ENCODE peak calls at places on chromosome 10, in four cellular contexts. Z is stimulated activated effector memory CD8-positive, alpha-beta T cell treated with anti-CD3 and anti-CD28 coated beads, Interleukin-12 subunit alpha, Interleukin-12 subunit beta, amount 100 ng/mL, for 72 hours; Y is stimulated activated memory B cell treated with anti-CD40 and anti-IgM and Interleukin-4, amounts not matched to agents 10 μg/mL and 1 μg/mL and 100 μg/mL, for 72 hours; F is left ventricle myocardium superior. D is an unnamed sample.

GRCh38 chr10:124928545-124928944 is 13.4 kb upstream of the ZRANB1 start:
- ATAC-seq in Y (no peak), F (peak; percentile 37), Z (no peak), D (no peak)

GRCh38 chr10:119412244-119412750 is 130.2 kb downstream of the RGS10 start:
- ATAC-seq in Z (no peak), F (peak; percentile 43), Y (no peak), D (no peak)

GRCh38 chr10:78700816-78701520 is 367.8 kb upstream of the ZMIZ1 start:
- ATAC-seq in F (no peak), Y (no peak), Z (no peak), D (no peak)

GRCh38 chr10:62021978-62022802 is 120.7 kb downstream of the ARID5B start:
- ATAC-seq in F (no peak), Y (no peak), Z (no peak), D (no peak)

GRCh38 chr10:114386446-114386845 is 17.9 kb downstream of the AFAP1L2 start:
- ATAC-seq in Y (no peak), F (no peak), Z (no peak), D (no peak)

GRCh38 chr10:124155781-124156401 is 62.5 kb upstream of the CHST15 start:
- ATAC-seq in Y (no peak), F (peak; percentile 43), Z (no peak), D (no peak)

GRCh38 chr10:99779335-99779734 is 3.1 kb upstream of the ABCC2 start:
- ATAC-seq in Y (peak; percentile 61), Z (no peak), F (no peak), D (peak; percentile 31)

GRCh38 chr10:132467464-132468149 is 70.0 kb upstream of the INPP5A start:
- ATAC-seq in Z (no peak), F (no peak), Y (no peak), D (peak; percentile 30)

GRCh38 chr10:102704915-102705314 is 9.3 kb downstream of the ARL3 start:
- ATAC-seq in Z (peak; percentile 82), Y (no peak), F (no peak), D (no peak)

GRCh38 chr10:101354584-101355070 is 662 bp downstream of the BTRC start:
- ATAC-seq in F (peak; percentile 47), Z (no peak), Y (peak; percentile 13), D (peak; percentile 40)

GRCh38 chr10:13453896-13454295 is 74.9 kb downstream of the BEND7 start:
- ATAC-seq in F (no peak), Z (peak; percentile 56), Y (peak; percentile 79), D (peak; percentile 39)

GRCh38 chr10:59106441-59106840 is 70.0 kb upstream of the PHYHIPL start:
- ATAC-seq in Z (no peak), F (no peak), Y (no peak), D (no peak)

GRCh38 chr10:88150338-88150737 is 286.9 kb downstream of the PTEN start:
- ATAC-seq in Z (no peak), Y (no peak), F (no peak), D (no peak)

GRCh38 chr10:91316486-91316885 is 93.7 kb upstream of the HECTD2 start:
- ATAC-seq in Z (no peak), Y (no peak), F (no peak), D (no peak)

GRCh38 chr10:97016728-97017473 is 168.9 kb downstream of the SLIT1 start:
- ATAC-seq in Z (peak; percentile 80), F (no peak), Y (peak; percentile 71), D (no peak)

GRCh38 chr10:112239347-112239746 is 43.9 kb upstream of the TECTB start:
- ATAC-seq in Y (no peak), Z (no peak), F (no peak), D (no peak)

GRCh38 chr10:122263971-122264370 is 7.1 kb upstream of the BTBD16 start:
- ATAC-seq in F (no peak), Y (no peak), Z (no peak), D (no peak)

GRCh38 chr10:73586583-73586984 is 4.6 kb downstream of the USP54 start:
- ATAC-seq in F (peak; percentile 74), Y (no peak), Z (no peak), D (no peak)

GRCh38 chr10:74947781-74948401 is 121.5 kb downstream of the KAT6B start:
- ATAC-seq in Z (no peak), F (peak; percentile 45), Y (no peak), D (peak; percentile 44)

GRCh38 chr10:84365339-84365881 is 37.0 kb downstream of the CCSER2 start:
- ATAC-seq in Y (no peak), Z (peak; percentile 47), F (no peak), D (no peak)

GRCh38 chr10:109517748-109518147 is 405.6 kb downstream of the XPNPEP1 start:
- ATAC-seq in F (no peak), Z (no peak), Y (no peak), D (no peak)

GRCh38 chr10:61721431-61721830 is 58.7 kb downstream of the CABCOCO1 start:
- ATAC-seq in Z (no peak), F (no peak), Y (no peak), D (no peak)

GRCh38 chr10:117131390-117132327 is 6.4 kb downstream of the VAX1 start:
- ATAC-seq in Y (no peak), Z (peak; percentile 20), F (no peak), D (no peak)

GRCh38 chr10:84698989-84699388 is 370.6 kb downstream of the CCSER2 start:
- ATAC-seq in Y (no peak), F (no peak), Z (no peak), D (no peak)

D was measured in esophagus mucosa.